ENCODE peak calls at places on chromosomes 7 and 10, in nine cellular contexts. W is heart right ventricle; D is lower lobe of right lung; M is K562; X is CD8-positive, alpha-beta T cell; Q is astrocyte; C is A673; P is effector memory CD4-positive, alpha-beta T cell; Y is CD4-positive, alpha-beta memory T cell. J is an unnamed sample.

GRCh38 chr7:44201813-44202212 is 1.0 kb downstream of the YKT6 start:
- DNase-seq in W (no peak), P (no peak), Q (peak; percentile 29), X (no peak), C (no peak), M (no peak), Y (no peak), D (no peak), J (no peak)

GRCh38 chr7:54111850-54112249 is 430.3 kb upstream of the VSTM2A start:
- DNase-seq in P (no peak), C (no peak), Y (no peak), Q (no peak), M (no peak), X (no peak), W (no peak), D (no peak), J (no peak)

GRCh38 chr7:29071203-29071804 is 75.0 kb downstream of the CPVL start:
- DNase-seq in W (no peak), M (no peak), P (no peak), Y (no peak), Q (no peak), C (no peak), D (no peak), X (no peak), J (no peak)

GRCh38 chr10:88810196-88810961 is 7.8 kb downstream of the LIPM start:
- DNase-seq in W (no peak), P (no peak), M (peak; percentile 8), X (no peak), Y (peak; percentile 45), D (no peak), Q (peak; percentile 49), C (peak; percentile 68), J (no peak)

GRCh38 chr10:70568113-70568512 is 34.4 kb downstream of the PRF1 start:
- DNase-seq in M (no peak), D (no peak), W (no peak), P (no peak), Y (no peak), Q (no peak), X (no peak), C (no peak), J (no peak)

GRCh38 chr7:96287168-96287567 is 34.7 kb downstream of the SLC25A13 start:
- DNase-seq in D (no peak), Y (no peak), M (no peak), W (no peak), C (no peak), Q (no peak), P (no peak), X (no peak), J (no peak)

GRCh38 chr7:35036361-35037171 is 719 bp downstream of the DPY19L1 start:
- DNase-seq in W (peak; percentile 55), C (peak; percentile 44), Q (peak; percentile 56), X (peak; percentile 21), M (peak; percentile 38), Y (peak; percentile 46), D (peak; percentile 76), P (peak; percentile 45), J (peak; percentile 77)

GRCh38 chr10:132714096-132714721 is 71.7 kb downstream of the NKX6-2 start:
- DNase-seq in M (no peak), C (no peak), W (peak; percentile 38), P (no peak), D (peak; percentile 41), X (no peak), Y (no peak), Q (peak; percentile 26), J (peak; percentile 67)

GRCh38 chr10:3933733-3934132 is 148.7 kb upstream of the KLF6 start:
- DNase-seq in D (no peak), X (no peak), W (no peak), P (no peak), Y (no peak), Q (no peak), C (no peak), M (no peak), J (no peak)

GRCh38 chr7:42236266-42237161 is 495 bp downstream of the GLI3 start:
- DNase-seq in D (peak; percentile 60), Q (peak; percentile 54), Y (no peak), M (no peak), X (no peak), C (peak; percentile 84), P (no peak), W (peak; percentile 49), J (peak; percentile 84)

GRCh38 chr10:94383515-94383914 is 18.8 kb upstream of the TBC1D12 start:
- DNase-seq in M (no peak), Y (no peak), W (no peak), C (no peak), Q (no peak), P (no peak), X (no peak), D (no peak), J (no peak)

DNA sequence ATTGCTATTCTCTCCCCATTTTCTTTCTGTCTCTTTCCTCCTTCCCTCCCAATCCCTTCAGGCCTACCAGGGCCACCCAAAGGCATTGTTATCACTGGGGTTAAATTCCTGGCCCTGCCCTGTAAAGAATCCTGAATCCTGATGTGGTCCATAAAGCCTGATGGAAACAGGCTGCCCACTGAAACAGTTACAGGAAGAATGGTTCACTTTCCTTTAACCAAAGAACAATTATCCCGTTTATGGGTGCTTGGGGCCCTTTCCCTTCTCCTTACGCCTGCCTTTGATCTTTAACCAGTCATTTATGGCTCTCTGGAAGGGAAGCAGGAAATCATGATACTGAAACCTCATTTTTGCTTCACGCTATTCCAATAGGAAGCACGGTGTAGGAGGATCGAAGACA is 273.1 kb upstream of the NEBL start:
- DNase-seq in Y (no peak), D (no peak), M (no peak), X (no peak), W (no peak), P (no peak), C (no peak), Q (no peak), J (no peak)
- H3K4me1 ChIP-seq in Y (no peaks in the 10 kb centered on the region), D (peaks cover 15% of the 10 kb centered on the region), M (peaks cover 14% of the 10 kb centered on the region), X (peaks cover 5% of the 10 kb centered on the region), W (peaks cover 8% of the 10 kb centered on the region), P (no peaks in the 10 kb centered on the region), C (peaks cover 9% of the 10 kb centered on the region), Q (peaks cover 4% of the 10 kb centered on the region), J (no peaks in the 10 kb centered on the region)

GRCh38 chr10:22649390-22649841 is 65.0 kb downstream of the PIP4K2A start:
- DNase-seq in M (no peak), Q (no peak), D (no peak), P (no peak), X (no peak), Y (peak; percentile 29), W (no peak), C (no peak), J (no peak)
- H3K4me1 ChIP-seq in M (peaks cover 42% of the 10 kb centered on the region), Q (peaks cover 7% of the 10 kb centered on the region), D (peaks cover 63% of the 10 kb centered on the region), P (peaks cover 97% of the 10 kb centered on the region), X (peaks cover 98% of the 10 kb centered on the region), Y (peaks cover 100% of the 10 kb centered on the region), W (no peaks in the 10 kb centered on the region), C (peaks cover 38% of the 10 kb centered on the region), J (no peaks in the 10 kb centered on the region)

GRCh38 chr10:84188815-84189214 is 5.5 kb upstream of the CDHR1 start:
- DNase-seq in Y (no peak), Q (no peak), M (no peak), W (no peak), P (no peak), C (no peak), D (no peak), X (no peak), J (no peak)
- H3K4me1 ChIP-seq in Y (peaks cover 13% of the 10 kb centered on the region), Q (no peaks in the 10 kb centered on the region), M (no peaks in the 10 kb centered on the region), W (no peaks in the 10 kb centered on the region), P (no peaks in the 10 kb centered on the region), C (no peaks in the 10 kb centered on the region), D (no peaks in the 10 kb centered on the region), X (peaks cover 17% of the 10 kb centered on the region), J (peaks cover under 1% of the 10 kb centered on the region)

DNA sequence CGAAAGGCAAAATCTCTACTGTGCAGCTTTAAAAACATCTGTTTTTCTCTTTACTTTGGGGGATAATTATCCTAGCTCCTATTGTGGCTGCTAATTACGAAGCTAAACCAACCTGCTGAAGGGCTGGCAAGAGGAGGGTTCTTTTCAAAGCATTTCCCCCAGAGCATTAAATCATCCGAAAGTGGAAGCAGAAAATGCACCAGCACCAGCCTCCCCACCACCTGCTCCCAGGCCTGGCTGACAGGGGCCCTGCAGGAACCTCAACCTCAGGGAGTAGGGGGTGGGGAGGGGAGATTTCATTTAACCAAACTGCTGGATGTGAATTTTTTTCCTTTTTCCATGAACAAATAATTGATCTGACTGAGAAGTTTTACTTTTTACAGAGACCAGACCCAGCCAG is 56.3 kb upstream of the CHST15 start:
- DNase-seq in P (no peak), M (no peak), D (no peak), Q (no peak), W (no peak), X (no peak), C (peak; percentile 45), Y (no peak), J (peak; percentile 42)
- H3K4me1 ChIP-seq in P (peaks cover 16% of the 10 kb centered on the region), M (no peaks in the 10 kb centered on the region), D (peaks cover 32% of the 10 kb centered on the region), Q (peaks cover 24% of the 10 kb centered on the region), W (peaks cover 20% of the 10 kb centered on the region), X (peaks cover 16% of the 10 kb centered on the region), C (peaks cover 40% of the 10 kb centered on the region), Y (peaks cover 21% of the 10 kb centered on the region), J (peaks cover 35% of the 10 kb centered on the region)

GRCh38 chr7:131039355-131039762 is 288.3 kb upstream of the MKLN1 start:
- DNase-seq in Q (peak; percentile 38), X (no peak), M (no peak), D (no peak), W (no peak), Y (no peak), C (peak; percentile 53), P (no peak), J (no peak)
- H3K4me1 ChIP-seq in Q (no peaks in the 10 kb centered on the region), X (peaks cover 51% of the 10 kb centered on the region), M (no peaks in the 10 kb centered on the region), D (peaks cover 42% of the 10 kb centered on the region), W (peaks cover 36% of the 10 kb centered on the region), Y (peaks cover 57% of the 10 kb centered on the region), C (peaks cover 64% of the 10 kb centered on the region), P (peaks cover 27% of the 10 kb centered on the region), J (peaks cover 36% of the 10 kb centered on the region)

GRCh38 chr7:111026301-111026700 is 64.6 kb upstream of the LRRN3 start:
- DNase-seq in Q (no peak), P (no peak), M (no peak), C (peak; percentile 39), Y (no peak), X (no peak), D (no peak), W (no peak), J (no peak)

GRCh38 chr7:111029141-111029572 is 61.8 kb upstream of the LRRN3 start:
- DNase-seq in Q (no peak), D (no peak), C (no peak), Y (no peak), W (no peak), M (no peak), X (no peak), P (no peak), J (no peak)

GRCh38 chr7:111026806-111027205 is 64.1 kb upstream of the LRRN3 start:
- DNase-seq in C (no peak), X (no peak), D (no peak), Y (no peak), M (no peak), Q (no peak), W (no peak), P (no peak), J (no peak)

GRCh38 chr7:111027396-111027795 is 63.5 kb upstream of the LRRN3 start:
- DNase-seq in W (no peak), M (no peak), X (no peak), C (no peak), Q (no peak), D (no peak), Y (no peak), P (no peak), J (no peak)

DNA sequence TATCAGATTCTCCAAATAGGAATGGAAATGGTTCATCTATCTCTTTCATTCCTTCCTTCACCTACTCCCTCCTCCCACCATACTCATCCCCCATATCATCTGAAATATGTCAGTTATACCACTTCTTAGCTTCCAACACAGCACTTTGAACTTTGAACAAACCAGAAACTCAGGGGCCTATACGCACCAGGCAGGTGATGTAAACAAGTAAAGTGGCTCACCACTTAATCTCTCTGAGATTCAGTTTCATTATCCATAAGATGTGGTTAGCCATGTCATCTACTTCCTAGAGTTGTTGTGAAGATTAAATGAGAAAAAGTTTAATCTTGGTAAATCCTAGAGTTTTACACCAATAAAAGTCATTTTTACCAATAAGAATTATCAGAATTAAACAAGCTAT is 65.9 kb upstream of the LRRN3 start:
- DNase-seq in X (peak; percentile 9), D (no peak), P (no peak), W (no peak), Y (peak; percentile 67), C (no peak), Q (no peak), M (no peak), J (no peak)
- H3K4me1 ChIP-seq in X (peaks cover 93% of the 10 kb centered on the region), D (peaks cover 6% of the 10 kb centered on the region), P (peaks cover 13% of the 10 kb centered on the region), W (peaks cover 4% of the 10 kb centered on the region), Y (peaks cover 67% of the 10 kb centered on the region), C (peaks cover 34% of the 10 kb centered on the region), Q (peaks cover 5% of the 10 kb centered on the region), M (no peaks in the 10 kb centered on the region), J (no peaks in the 10 kb centered on the region)